ENCODE peak calls at places on chromosomes 6 and 20, in four cellular contexts. E is H1, T is suprapubic skin, J is PC-3. Y is an unnamed sample. For H3K36me3, the result is how much of the 10 kb centered on the place peaks cover.

GRCh38 chr6:83592770-83593394 is 80.5 kb downstream of the PRSS35 start:
- DNase-seq in E (no peak), T (no peak), J (peak), Y (peak)

GRCh38 chr20:24382330-24382729 is 87.1 kb upstream of the SYNDIG1 start:
- DNase-seq in E (no peak), T (no peak), J (no peak), Y (no peak)

GRCh38 chr20:53708129-53708968 is 114.7 kb upstream of the ZNF217 start:
- DNase-seq in E (no peak), T (no peak), J (peak), Y (peak)

GRCh38 chr6:4804095-4804494 is 27.9 kb downstream of the CDYL start:
- DNase-seq in E (no peak), T (no peak), J (peak), Y (peak)

GRCh38 chr6:27375613-27376079 is 12.9 kb upstream of the ZNF391 start:
- DNase-seq in E (no peak), T (no peak), J (peak), Y (peak)

GRCh38 chr6:10248378-10248843 is 166.5 kb downstream of the TFAP2A start:
- DNase-seq in E (no peak), T (no peak), J (peak), Y (no peak)

GRCh38 chr6:18429655-18430054 is 42.5 kb downstream of the RNF144B start:
- DNase-seq in E (no peak), T (no peak), J (no peak), Y (no peak)

GRCh38 chr20:6466065-6466810 is 301.2 kb upstream of the BMP2 start:
- DNase-seq in E (no peak), T (no peak), J (peak), Y (peak)

GRCh38 chr20:25199473-25200265 is 4.2 kb downstream of the ENTPD6 start:
- DNase-seq in E (no peak), T (no peak), J (no peak), Y (no peak)

GRCh38 chr6:52834481-52834880 is 6.1 kb downstream of the GSTA5 start:
- DNase-seq in E (no peak), T (no peak), J (peak), Y (peak)

DNA sequence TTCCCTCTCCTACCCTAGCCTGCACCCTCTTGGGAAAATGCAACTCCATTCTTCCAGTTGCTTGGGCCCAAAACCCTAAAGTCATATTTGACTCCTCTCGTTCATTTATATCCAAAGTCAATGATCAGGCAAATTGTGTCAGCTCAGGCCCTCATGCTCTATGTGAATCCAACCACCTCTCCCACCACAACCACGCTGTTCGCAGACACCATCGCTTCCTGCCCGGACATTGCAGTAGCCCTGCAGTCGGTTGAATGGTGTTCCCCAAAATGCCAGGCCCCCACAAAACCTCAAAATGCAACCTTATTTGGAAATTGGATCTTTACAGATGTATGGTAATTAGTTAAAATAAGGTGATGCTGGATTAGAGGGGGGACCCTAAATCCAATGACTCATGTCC is 98.3 kb downstream of the PREX1 start:
- DNase-seq in E (no peak), T (no peak), J (no peak), Y (no peak)
- H3K36me3 ChIP-seq in E (under half), T (under half), J (under half), Y (under half)

GRCh38 chr20:61285152-61285645 is 33.1 kb downstream of the CDH4 start:
- DNase-seq in E (no peak), T (no peak), J (no peak), Y (no peak)
- H3K36me3 ChIP-seq in E (under half), T (under half), J (under half), Y (under half)

DNA sequence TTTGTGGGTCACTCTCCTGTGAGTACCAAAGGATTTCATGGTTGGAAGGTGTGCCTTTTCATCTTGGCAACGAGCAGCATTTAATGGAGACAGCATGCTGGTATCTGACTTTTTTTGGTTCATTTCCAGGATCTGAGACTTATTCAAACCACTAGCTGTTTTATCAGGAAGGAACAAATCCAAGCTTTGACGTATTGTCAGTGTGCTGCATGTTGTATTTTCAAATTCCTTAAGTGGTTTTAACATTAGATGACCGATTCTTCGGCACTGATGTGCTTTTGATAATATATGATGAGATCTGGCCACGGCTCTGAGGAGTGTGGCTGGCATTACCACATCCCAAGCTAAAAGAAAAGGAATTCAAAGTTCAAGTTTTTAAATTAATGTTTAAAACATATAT is 6.4 kb downstream of the RMND1 start:
- DNase-seq in E (no peak), T (no peak), J (no peak), Y (peak)
- H3K36me3 ChIP-seq in E (under half), T (under half), J (under half), Y (under half)

DNA sequence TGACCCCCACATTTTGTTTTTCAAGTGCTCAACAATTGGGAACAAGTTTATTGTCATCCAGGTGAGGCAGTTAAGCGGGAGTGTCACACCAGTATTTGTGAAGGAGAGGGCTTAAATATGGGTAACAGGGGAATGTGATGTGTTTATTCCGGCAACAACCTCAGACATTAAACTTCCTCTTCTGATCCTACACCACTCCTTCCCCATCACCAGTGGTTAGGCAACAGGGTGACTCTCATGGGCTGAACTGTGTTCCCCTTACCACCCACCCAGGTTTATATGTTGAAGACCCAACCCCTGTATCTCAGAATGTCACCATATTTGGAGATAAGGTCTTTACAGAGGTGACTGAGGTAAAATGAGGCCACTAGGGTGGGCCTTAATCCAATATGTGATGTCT is 52.1 kb upstream of the RNF182 start:
- DNase-seq in E (no peak), T (no peak), J (no peak), Y (no peak)
- H3K36me3 ChIP-seq in E (under half), T (under half), J (under half), Y (under half)

DNA sequence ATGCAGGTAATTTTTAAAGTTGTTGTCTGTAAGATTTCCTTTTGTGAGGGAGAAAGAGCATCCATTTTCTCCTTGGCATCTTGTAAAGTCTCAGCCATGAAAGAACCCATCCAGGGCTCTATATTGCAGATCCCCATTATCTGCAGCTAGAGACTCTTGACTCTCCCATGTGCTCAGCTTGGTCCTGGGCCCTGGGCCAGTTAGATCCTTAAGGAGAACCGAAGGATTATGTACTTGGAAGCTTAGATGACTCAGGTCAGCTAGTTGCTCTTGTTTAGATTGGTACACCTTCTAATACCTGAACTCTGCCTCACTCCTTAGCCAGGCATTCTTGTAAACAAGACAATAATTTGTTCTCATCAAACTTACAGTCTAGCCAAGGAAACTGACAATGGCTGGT is 1617.6 kb downstream of the KHDRBS2 start:
- DNase-seq in E (no peak), T (no peak), J (no peak), Y (no peak)
- H3K36me3 ChIP-seq in E (under half), T (under half), J (under half), Y (under half)

DNA sequence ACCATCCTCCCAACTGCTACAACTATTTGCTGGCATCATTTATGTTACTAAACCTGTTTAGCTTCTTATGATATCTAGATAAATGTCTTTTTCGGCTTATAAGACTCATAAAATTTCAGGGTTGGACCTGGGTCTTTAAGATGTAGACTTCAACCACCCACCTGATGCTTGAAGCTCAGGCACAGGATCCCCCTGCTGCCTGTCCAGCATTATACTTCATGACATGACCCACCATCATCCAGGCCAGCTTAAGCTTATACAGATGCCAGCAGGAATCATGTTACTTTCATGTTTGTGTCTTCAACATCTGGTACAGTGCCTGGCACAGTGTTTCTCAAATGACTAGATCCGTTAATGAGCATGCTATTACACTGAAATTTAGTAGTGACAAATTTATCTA is 47.4 kb downstream of the SLC17A5 start:
- DNase-seq in E (no peak), T (no peak), J (peak), Y (peak)
- H3K36me3 ChIP-seq in E (under half), T (under half), J (under half), Y (under half)